ENCODE peak calls at places on chromosomes 7 and 10, in five cellular contexts. One of them, this sample, is unnamed.

GRCh38 chr7:81180573-81180972 is 261.7 kb upstream of the SEMA3C start:
- DNase-seq in G401: no peak
- DNase-seq in NCI-H774: no peak
- DNase-seq in head of caudate nucleus: no peak
- DNase-seq in thyroid gland: no peak
- DNase-seq in this sample: no peak

GRCh38 chr10:33330543-33331019 is 3.9 kb downstream of the NRP1 start:
- DNase-seq in G401: peak
- DNase-seq in NCI-H774: peak
- DNase-seq in head of caudate nucleus: peak
- DNase-seq in thyroid gland: peak
- DNase-seq in this sample: peak

GRCh38 chr7:39951156-39951942 is 1.3 kb downstream of the CDK13 start:
- DNase-seq in G401: peak
- DNase-seq in NCI-H774: peak
- DNase-seq in head of caudate nucleus: peak
- DNase-seq in thyroid gland: peak
- DNase-seq in this sample: peak

GRCh38 chr7:131016230-131016629 is 282.2 kb upstream of the KLF14 start:
- DNase-seq in G401: no peak
- DNase-seq in NCI-H774: no peak
- DNase-seq in head of caudate nucleus: no peak
- DNase-seq in thyroid gland: no peak
- DNase-seq in this sample: no peak

GRCh38 chr7:79268730-79269129 is 184.7 kb downstream of the MAGI2 start:
- DNase-seq in G401: no peak
- DNase-seq in NCI-H774: peak
- DNase-seq in head of caudate nucleus: no peak
- DNase-seq in thyroid gland: no peak
- DNase-seq in this sample: no peak

GRCh38 chr10:5283305-5284158 is 81.2 kb upstream of the UCN3 start:
- DNase-seq in G401: peak
- DNase-seq in NCI-H774: peak
- DNase-seq in head of caudate nucleus: peak
- DNase-seq in thyroid gland: peak
- DNase-seq in this sample: peak

GRCh38 chr10:35369049-35369760 is 32.9 kb downstream of the CCNY start:
- DNase-seq in G401: no peak
- DNase-seq in NCI-H774: no peak
- DNase-seq in head of caudate nucleus: no peak
- DNase-seq in thyroid gland: no peak
- DNase-seq in this sample: peak

GRCh38 chr7:46603780-46604725 is 683.0 kb upstream of the IGFBP3 start:
- DNase-seq in G401: peak
- DNase-seq in NCI-H774: no peak
- DNase-seq in head of caudate nucleus: peak
- DNase-seq in thyroid gland: peak
- DNase-seq in this sample: peak

GRCh38 chr10:130231211-130231850 is 95.1 kb downstream of the GLRX3 start:
- DNase-seq in G401: no peak
- DNase-seq in NCI-H774: no peak
- DNase-seq in head of caudate nucleus: no peak
- DNase-seq in thyroid gland: no peak
- DNase-seq in this sample: no peak

GRCh38 chr10:74924251-74924954 is 98.0 kb downstream of the KAT6B start:
- DNase-seq in G401: peak
- DNase-seq in NCI-H774: no peak
- DNase-seq in head of caudate nucleus: no peak
- DNase-seq in thyroid gland: no peak
- DNase-seq in this sample: peak

GRCh38 chr7:2927592-2927991 is 83.5 kb upstream of the GNA12 start:
- DNase-seq in G401: no peak
- DNase-seq in NCI-H774: no peak
- DNase-seq in head of caudate nucleus: no peak
- DNase-seq in thyroid gland: no peak
- DNase-seq in this sample: no peak

GRCh38 chr10:101146392-101147251 is 15.5 kb downstream of the TLX1 start:
- DNase-seq in G401: no peak
- DNase-seq in NCI-H774: no peak
- DNase-seq in head of caudate nucleus: no peak
- DNase-seq in thyroid gland: no peak
- DNase-seq in this sample: no peak

GRCh38 chr7:149825567-149826343 is 12.4 kb upstream of the ZNF862 start:
- DNase-seq in G401: no peak
- DNase-seq in NCI-H774: no peak
- DNase-seq in head of caudate nucleus: no peak
- DNase-seq in thyroid gland: no peak
- DNase-seq in this sample: no peak

GRCh38 chr7:105003275-105003674 is 10.7 kb upstream of the KMT2E start:
- DNase-seq in G401: peak
- DNase-seq in NCI-H774: no peak
- DNase-seq in head of caudate nucleus: peak
- DNase-seq in thyroid gland: peak
- DNase-seq in this sample: peak

This sample was measured in fibroblast of the aortic adventitia.